ENCODE peak calls at places on chromosomes 11 and 22, in seven cellular contexts. J is stimulated activated CD8-positive, alpha-beta memory T cell treated with anti-CD3 and anti-CD28 coated beads, Interleukin-2, amount 100 ng/mL, for 48 hours; W is NCI-H510A treated with DMSO at 0.1 percent for 48 hours; B is epithelial cell of esophagus; G is activated CD8-positive, alpha-beta T cell treated with anti-CD3 and anti-CD28 coated beads for 36 hours; K is stimulated activated CD4-positive, alpha-beta T cell treated with anti-CD3 and anti-CD28 coated beads, Interleukin-1b, Interleukin-23, amount 100 ng/mL, for 1 hour; N is CD8-positive, alpha-beta T cell. T is an unnamed sample.

GRCh38 chr11:12674571-12674935 is 332 bp downstream of the TEAD1 start:
- DNase-seq in J (no peak), W (no peak), B (peak), G (peak), K (no peak), N (no peak), T (peak)

GRCh38 chr11:34002420-34002819 is 49.1 kb upstream of the CAPRIN1 start:
- DNase-seq in J (no peak), W (peak), B (peak), G (no peak), K (no peak), N (no peak), T (no peak)

GRCh38 chr22:39311592-39312400 is 7.6 kb downstream of the RPL3 start:
- DNase-seq in J (no peak), W (no peak), B (peak), G (peak), K (no peak), N (no peak), T (no peak)

GRCh38 chr11:10599388-10600175 is 31.1 kb upstream of the LYVE1 start:
- DNase-seq in J (no peak), W (no peak), B (peak), G (no peak), K (no peak), N (no peak), T (no peak)

GRCh38 chr11:46305295-46305694 is 27.8 kb downstream of the CREB3L1 start:
- DNase-seq in J (no peak), W (peak), B (peak), G (no peak), K (no peak), N (no peak), T (no peak)

GRCh38 chr11:117827521-117828511 is 3.3 kb upstream of the FXYD2 start:
- DNase-seq in J (no peak), W (peak), B (no peak), G (peak), K (no peak), N (peak), T (no peak)

GRCh38 chr22:49307870-49308269 is 519.8 kb downstream of the BRD1 start:
- DNase-seq in J (no peak), W (no peak), B (no peak), G (no peak), K (no peak), N (no peak), T (no peak)

GRCh38 chr11:12694182-12694531 is 19.9 kb downstream of the TEAD1 start:
- DNase-seq in J (no peak), W (peak), B (no peak), G (no peak), K (no peak), N (no peak), T (no peak)

GRCh38 chr11:134393638-134394037 is 18.4 kb downstream of the B3GAT1 start:
- DNase-seq in J (no peak), W (no peak), B (no peak), G (no peak), K (no peak), N (no peak), T (peak)

GRCh38 chr11:125457814-125458343 is 38.2 kb downstream of the FEZ1 start:
- DNase-seq in J (no peak), W (no peak), B (no peak), G (no peak), K (no peak), N (no peak), T (peak)

GRCh38 chr11:1749787-1750351 is 526 bp downstream of the IFITM10 start:
- DNase-seq in J (no peak), W (no peak), B (peak), G (no peak), K (no peak), N (no peak), T (no peak)

GRCh38 chr11:133893381-133893780 is 48.1 kb upstream of the SPATA19 start:
- DNase-seq in J (no peak), W (no peak), B (no peak), G (no peak), K (no peak), N (no peak), T (no peak)

GRCh38 chr11:92687724-92688123 is 281.7 kb upstream of the MTNR1B start:
- DNase-seq in J (no peak), W (no peak), B (peak), G (no peak), K (no peak), N (no peak), T (no peak)

GRCh38 chr11:113305440-113306336 is 8.7 kb upstream of the TTC12 start:
- DNase-seq in J (peak), W (peak), B (peak), G (peak), K (peak), N (peak), T (peak)

GRCh38 chr22:27438271-27438980 is 363.1 kb downstream of the MN1 start:
- DNase-seq in J (no peak), W (no peak), B (peak), G (no peak), K (no peak), N (no peak), T (peak)

GRCh38 chr11:16737860-16738197 is 618 bp upstream of the C11orf58 start:
- DNase-seq in J (no peak), W (no peak), B (no peak), G (no peak), K (no peak), N (no peak), T (no peak)

GRCh38 chr11:95556342-95557151 is 233.0 kb downstream of the FAM76B start:
- DNase-seq in J (no peak), W (no peak), B (no peak), G (peak), K (no peak), N (no peak), T (no peak)

GRCh38 chr22:46421272-46421671 is 85.8 kb downstream of the TRMU start:
- DNase-seq in J (peak), W (no peak), B (no peak), G (peak), K (no peak), N (peak), T (no peak)

GRCh38 chr11:132106336-132106982 is 736.0 kb downstream of the NTM start:
- DNase-seq in J (no peak), W (peak), B (peak), G (no peak), K (no peak), N (no peak), T (no peak)

GRCh38 chr22:27252282-27253049 is 549.1 kb downstream of the MN1 start:
- DNase-seq in J (no peak), W (no peak), B (peak), G (no peak), K (no peak), N (no peak), T (no peak)

GRCh38 chr22:26406118-26406517 is 22.9 kb upstream of the ASPHD2 start:
- DNase-seq in J (no peak), W (peak), B (no peak), G (peak), K (no peak), N (no peak), T (no peak)

GRCh38 chr11:90222459-90223247 is at the start of gene CHORDC1:
- DNase-seq in J (peak), W (peak), B (peak), G (peak), K (peak), N (peak), T (peak)

GRCh38 chr11:123740787-123741158 is 687 bp downstream of the ZNF202 start:
- DNase-seq in J (no peak), W (no peak), B (peak), G (no peak), K (no peak), N (no peak), T (no peak)

GRCh38 chr11:27413218-27413617 is 50.2 kb upstream of the CCDC34 start:
- DNase-seq in J (no peak), W (no peak), B (peak), G (no peak), K (no peak), N (no peak), T (no peak)

GRCh38 chr11:88266157-88266556 is 71.4 kb downstream of the CTSC start:
- DNase-seq in J (no peak), W (no peak), B (no peak), G (no peak), K (no peak), N (no peak), T (no peak)

GRCh38 chr11:17352925-17353227 is 1.3 kb downstream of the NCR3LG1 start:
- DNase-seq in J (no peak), W (peak), B (peak), G (peak), K (no peak), N (peak), T (no peak)

GRCh38 chr11:134412508-134413333 is 679 bp upstream of the B3GAT1 start:
- DNase-seq in J (no peak), W (no peak), B (no peak), G (peak), K (no peak), N (peak), T (peak)